ENCODE peak calls at places on chromosomes 1 and 21, in seven cellular contexts. F is hepatocyte, Y is GM23248, B is GM23338, V is MM.1S, X is PC-3, T is HCT116. D is an unnamed sample.

GRCh38 chr1:114328505-114328904 is 174.8 kb upstream of the SYT6 start:
- DNase-seq in Y (no peak), X (no peak), F (no peak), V (no peak), T (no peak), B (no peak), D (no peak)

GRCh38 chr1:202249846-202250245 is 56.2 kb downstream of the LGR6 start:
- DNase-seq in B (no peak), V (no peak), F (no peak), T (no peak), X (no peak), Y (peak), D (no peak)

GRCh38 chr21:26405071-26405470 is 168.0 kb downstream of the CYYR1 start:
- DNase-seq in T (no peak), Y (peak), V (no peak), F (peak), B (peak), X (peak), D (no peak)

GRCh38 chr1:111436726-111437125 is 9.2 kb upstream of the OVGP1 start:
- DNase-seq in T (no peak), F (no peak), V (no peak), X (peak), B (no peak), Y (peak), D (no peak)

GRCh38 chr1:46053734-46054133 is 78.7 kb downstream of the PIK3R3 start:
- DNase-seq in V (no peak), Y (no peak), B (no peak), T (no peak), F (peak), X (no peak), D (no peak)

GRCh38 chr1:232622981-232623380 is 7.0 kb downstream of the SIPA1L2 start:
- DNase-seq in V (no peak), F (peak), B (peak), Y (no peak), T (no peak), X (no peak), D (peak)

GRCh38 chr1:26281971-26282693 is 2.2 kb downstream of the SH3BGRL3 start:
- DNase-seq in F (peak), X (no peak), V (no peak), B (peak), Y (peak), T (no peak), D (peak)

GRCh38 chr1:201207046-201207445 is 16.4 kb downstream of the IGFN1 start:
- DNase-seq in V (no peak), T (no peak), X (no peak), Y (no peak), B (no peak), F (no peak), D (no peak)

GRCh38 chr1:171860696-171861095 is 19.4 kb downstream of the DNM3 start:
- DNase-seq in T (no peak), V (no peak), Y (no peak), B (no peak), F (no peak), X (no peak), D (no peak)

GRCh38 chr1:54125671-54126070 is 27.1 kb downstream of the CDCP2 start:
- DNase-seq in V (no peak), X (peak), B (no peak), T (no peak), F (peak), Y (peak), D (peak)

GRCh38 chr21:40385883-40386282 is 461.1 kb downstream of the DSCAM start:
- DNase-seq in B (no peak), V (no peak), T (no peak), Y (no peak), F (no peak), X (no peak), D (no peak)

GRCh38 chr1:114671011-114671938 is 1.4 kb upstream of the DENND2C start:
- DNase-seq in V (peak), Y (peak), B (no peak), X (peak), F (no peak), T (no peak), D (no peak)

GRCh38 chr1:59432531-59433439 is 135.9 kb downstream of the FGGY start:
- DNase-seq in B (no peak), Y (no peak), T (no peak), X (no peak), V (no peak), F (peak), D (no peak)

GRCh38 chr1:79662596-79662995 is 656.1 kb upstream of the ADGRL4 start:
- DNase-seq in V (no peak), X (no peak), T (no peak), B (no peak), Y (peak), F (no peak), D (no peak)

GRCh38 chr1:42240964-42241755 is 76.6 kb upstream of the GUCA2A start:
- DNase-seq in V (no peak), Y (peak), T (no peak), B (no peak), X (no peak), F (no peak), D (no peak)

GRCh38 chr1:218917646-218918045 is 256.0 kb upstream of the LYPLAL1 start:
- DNase-seq in Y (no peak), V (no peak), B (no peak), T (no peak), X (no peak), F (no peak), D (no peak)

GRCh38 chr21:34611528-34611927 is 3.4 kb downstream of the RCAN1 start:
- DNase-seq in T (no peak), V (no peak), F (no peak), B (no peak), X (no peak), Y (no peak), D (no peak)

GRCh38 chr1:6619045-6619444 is 5.5 kb downstream of the PHF13 start:
- DNase-seq in V (no peak), T (no peak), F (no peak), X (no peak), B (no peak), Y (no peak), D (no peak)

DNA sequence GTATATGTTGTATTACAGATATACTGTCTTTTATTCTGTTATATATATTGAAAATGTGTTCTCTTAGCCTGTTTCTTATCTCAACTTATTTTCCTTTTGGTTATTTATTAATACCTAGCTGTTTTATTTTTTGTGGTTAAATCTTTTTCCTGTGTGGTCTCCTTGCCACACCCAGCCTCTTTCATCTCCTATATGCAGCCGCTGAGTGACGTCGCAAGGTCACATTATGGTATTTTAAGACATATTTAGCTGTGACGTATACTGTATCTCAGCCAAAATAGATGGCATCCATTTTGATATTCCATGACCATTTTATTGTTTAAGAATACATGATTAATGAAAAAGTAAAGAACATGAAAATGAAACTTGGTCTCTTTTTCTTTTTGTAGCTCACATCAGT is 29.1 kb downstream of the CENPF start:
- DNase-seq in T (no peak), V (peak), X (no peak), B (no peak), F (no peak), Y (no peak), D (no peak)
- TF ChIP-seq EZH2phosphoT487 in T (no peak), V (no peak), X (no peak), B (no peak), F (no peak), Y (no peak), D (no peak)

GRCh38 chr1:47444578-47445465 is 7.0 kb downstream of the FOXD2 start:
- DNase-seq in F (no peak), V (no peak), T (no peak), B (peak), X (no peak), Y (peak), D (peak)

GRCh38 chr1:47443530-47444316 is 5.9 kb downstream of the FOXD2 start:
- DNase-seq in T (no peak), X (no peak), F (no peak), Y (no peak), V (no peak), B (peak), D (peak)

GRCh38 chr1:47448462-47449233 is 10.8 kb downstream of the FOXD2 start:
- DNase-seq in T (no peak), Y (no peak), V (no peak), F (no peak), X (no peak), B (no peak), D (no peak)

GRCh38 chr1:47444317-47444577 is 6.4 kb downstream of the FOXD2 start:
- DNase-seq in V (no peak), Y (no peak), X (no peak), T (no peak), F (no peak), B (no peak), D (no peak)

GRCh38 chr1:47445823-47446567 is 8.2 kb downstream of the FOXD2 start:
- DNase-seq in V (no peak), Y (no peak), F (no peak), B (no peak), X (no peak), T (no peak), D (no peak)
- TF ChIP-seq EZH2 in V (no peak), Y (no peak), F (no peak), B (peak), X (no peak), T (no peak), D (no peak)

GRCh38 chr1:108142258-108142657 is 57.9 kb downstream of the SLC25A24 start:
- DNase-seq in T (no peak), V (no peak), Y (no peak), B (no peak), X (no peak), F (no peak), D (no peak)

GRCh38 chr1:108142773-108143394 is 57.3 kb downstream of the SLC25A24 start:
- DNase-seq in T (no peak), X (peak), Y (peak), V (no peak), B (no peak), F (no peak), D (no peak)

GRCh38 chr1:108140177-108140576 is 60.0 kb downstream of the SLC25A24 start:
- DNase-seq in F (no peak), T (no peak), V (no peak), Y (no peak), X (no peak), B (no peak), D (no peak)

DNA sequence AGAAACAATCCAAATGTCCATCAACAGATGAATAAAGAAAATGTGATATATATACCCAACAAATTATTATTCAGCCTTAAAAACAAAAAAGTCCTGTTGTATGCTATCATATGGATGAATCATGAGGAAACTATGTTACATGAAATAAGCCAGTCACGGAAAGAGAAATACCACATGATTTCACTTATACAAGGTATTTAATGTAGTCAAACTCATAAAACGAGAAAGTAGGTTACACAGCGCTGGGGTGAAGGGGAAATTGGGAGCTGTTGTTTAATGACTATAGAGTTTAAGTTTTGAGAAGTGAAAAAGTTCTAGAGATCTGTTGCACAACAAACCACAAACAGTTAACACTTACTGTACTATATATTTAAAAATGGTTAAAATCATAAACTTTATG is 58.5 kb downstream of the SLC25A24 start:
- DNase-seq in V (no peak), F (no peak), T (no peak), B (no peak), X (peak), Y (peak), D (no peak)
- TF ChIP-seq EZH2phosphoT487 in V (no peak), F (no peak), T (no peak), B (no peak), X (no peak), Y (no peak), D (no peak)

DNA sequence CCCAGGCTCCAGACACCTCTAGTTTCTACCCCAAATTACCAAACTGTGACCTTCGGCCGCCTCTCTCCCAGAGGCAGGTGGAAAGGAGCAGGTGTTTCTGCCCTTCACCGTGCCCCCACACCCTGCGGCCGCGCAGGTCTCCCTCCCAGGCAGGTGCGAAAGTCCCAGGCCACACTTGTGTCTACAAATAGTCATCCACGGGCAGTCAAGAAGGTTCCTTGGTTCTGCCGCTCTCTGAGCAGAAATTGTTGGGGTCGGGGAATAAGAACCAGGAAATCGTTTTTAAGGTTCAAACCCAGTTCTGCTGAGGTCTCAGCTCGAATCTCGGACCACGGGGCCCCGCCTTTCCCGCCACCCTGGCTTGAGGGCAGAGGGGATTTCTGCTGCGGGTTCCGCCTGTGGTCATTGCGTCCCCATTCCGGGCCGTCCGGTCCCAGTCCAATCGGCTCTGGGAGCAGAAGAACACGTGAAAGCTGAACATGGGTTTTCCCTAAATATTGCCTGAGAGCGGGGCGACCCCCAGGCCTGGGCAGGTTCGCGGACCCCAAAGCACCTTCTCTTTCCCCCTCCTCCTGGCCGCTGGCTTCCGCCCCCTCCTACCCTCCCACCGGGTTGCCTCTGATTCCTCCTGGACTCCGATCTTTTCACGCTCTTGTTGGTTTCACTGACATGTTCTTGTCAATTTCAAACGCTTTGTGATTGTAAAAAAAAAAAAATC is 1.2 kb upstream of the ATF3 start:
- DNase-seq in X (peak), T (no peak), B (peak), Y (no peak), F (no peak), V (peak), D (peak)
- TF ChIP-seq EZH2 in X (no peak), T (no peak), B (peak), Y (peak), F (peak), V (no peak), D (peak)

DNA sequence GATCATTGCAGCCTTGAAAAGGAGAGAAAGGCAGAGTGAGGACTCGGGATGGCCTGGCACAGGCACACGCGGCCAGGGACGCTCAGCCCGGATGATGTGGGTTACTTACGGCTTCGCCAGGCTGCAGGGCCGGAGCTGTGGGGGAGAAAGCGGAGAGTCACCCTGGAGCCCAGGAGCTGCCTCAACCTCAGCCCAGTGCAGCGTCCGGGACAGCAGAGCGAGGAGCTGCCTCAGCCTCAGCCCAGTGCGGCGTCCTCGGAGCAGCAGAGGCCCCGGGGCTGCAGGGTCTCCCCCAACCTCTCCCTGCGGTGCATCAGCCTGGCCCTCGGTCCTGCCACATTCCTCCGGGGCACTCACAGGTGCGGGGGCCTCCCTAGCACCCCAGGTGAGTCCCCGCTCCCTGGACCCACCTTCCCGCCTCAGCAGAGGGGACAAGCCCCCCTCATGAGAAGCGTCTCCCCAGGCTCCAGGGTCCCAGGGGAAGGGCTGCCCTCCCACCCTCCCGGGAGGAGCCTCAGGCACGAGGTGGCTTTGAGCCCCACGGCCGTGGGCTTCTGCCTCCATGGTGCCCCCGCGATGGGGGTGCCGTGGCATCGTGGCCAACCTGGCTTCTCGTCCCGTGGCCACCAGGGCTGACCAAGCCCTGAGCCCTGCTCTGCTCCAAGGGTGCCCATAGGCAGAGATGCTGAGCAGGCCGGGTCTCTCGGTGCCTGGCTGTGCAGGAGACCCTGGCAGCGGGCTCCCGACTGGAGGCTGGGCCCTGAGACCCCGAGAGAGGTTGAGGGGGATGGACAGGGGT is 10.5 kb upstream of the RNF223 start:
- DNase-seq in V (no peak), F (peak), X (no peak), Y (no peak), T (no peak), B (no peak), D (no peak)
- TF ChIP-seq EZH2phosphoT487 in V (no peak), F (no peak), X (no peak), Y (no peak), T (no peak), B (no peak), D (no peak)